ENCODE peak calls at places on chromosomes 4 and X, in five cellular contexts. Z is H7; P is right atrium auricular region; U is foreskin fibroblast; T is CD8-positive, alpha-beta T cell. N is an unnamed sample.

GRCh38 chr4:156977435-156978160 is 6.0 kb upstream of the PDGFC start:
- DNase-seq in Z (no peak), P (no peak), U (peak), T (no peak), N (peak)

GRCh38 chr4:121535351-121535750 is 154.5 kb upstream of the QRFPR start:
- DNase-seq in Z (no peak), P (no peak), U (no peak), T (no peak), N (no peak)

GRCh38 chr4:37305984-37306383 is 61.4 kb downstream of the NWD2 start:
- DNase-seq in Z (no peak), P (no peak), U (no peak), T (no peak), N (no peak)

GRCh38 chr4:82866706-82867385 is 24.1 kb downstream of the SEC31A start:
- DNase-seq in Z (no peak), P (no peak), U (no peak), T (no peak), N (no peak)

GRCh38 chr4:73593631-73594241 is 26.5 kb downstream of the RASSF6 start:
- DNase-seq in Z (no peak), P (no peak), U (peak), T (no peak), N (no peak)

GRCh38 chr4:81632581-81633247 is 161.0 kb upstream of the RASGEF1B start:
- DNase-seq in Z (no peak), P (no peak), U (no peak), T (no peak), N (no peak)

GRCh38 chr4:155353923-155354540 is 22.7 kb downstream of the MAP9 start:
- DNase-seq in Z (no peak), P (no peak), U (peak), T (no peak), N (peak)

GRCh38 chrX:86133761-86134160 is 14.5 kb upstream of the DACH2 start:
- DNase-seq in Z (peak), P (no peak), U (no peak), T (no peak), N (no peak)

GRCh38 chr4:149280886-149281285 is 534.8 kb downstream of the IQCM start:
- DNase-seq in Z (no peak), P (no peak), U (no peak), T (no peak), N (no peak)

GRCh38 chrX:39158801-39159657 is 357.8 kb downstream of the MID1IP1 start:
- DNase-seq in Z (no peak), P (peak), U (no peak), T (no peak), N (no peak)

GRCh38 chrX:124346064-124346876 is at the start of gene SH2D1A:
- DNase-seq in Z (no peak), P (no peak), U (no peak), T (peak), N (no peak)

GRCh38 chr4:79232555-79232954 is 93.3 kb downstream of the NAA11 start:
- DNase-seq in Z (no peak), P (no peak), U (no peak), T (no peak), N (peak)

GRCh38 chr4:47784222-47784621 is 53.6 kb downstream of the CORIN start:
- DNase-seq in Z (no peak), P (no peak), U (peak), T (no peak), N (no peak)

GRCh38 chr4:145417348-145418130 is 64.1 kb upstream of the SMAD1 start:
- DNase-seq in Z (no peak), P (no peak), U (no peak), T (no peak), N (no peak)

GRCh38 chr4:175927121-175927520 is 115.1 kb upstream of the GPM6A start:
- DNase-seq in Z (no peak), P (no peak), U (no peak), T (no peak), N (no peak)

GRCh38 chr4:36249605-36250004 is 5.3 kb upstream of the ARAP2 start:
- DNase-seq in Z (no peak), P (no peak), U (no peak), T (no peak), N (no peak)

GRCh38 chrX:8731579-8732395 is at the start of gene ANOS1:
- DNase-seq in Z (peak), P (no peak), U (no peak), T (no peak), N (no peak)

GRCh38 chr4:1195109-1195671 is 22.8 kb upstream of the SPON2 start:
- DNase-seq in Z (peak), P (peak), U (no peak), T (no peak), N (no peak)

GRCh38 chrX:34880656-34881055 is 61.9 kb upstream of the FAM47B start:
- DNase-seq in Z (no peak), P (no peak), U (peak), T (no peak), N (no peak)

GRCh38 chrX:120087289-120088017 is 10.0 kb upstream of the RHOXF2B start:
- DNase-seq in Z (no peak), P (no peak), U (no peak), T (no peak), N (no peak)

GRCh38 chrX:132636080-132636479 is 147.2 kb upstream of the MBNL3 start:
- DNase-seq in Z (no peak), P (no peak), U (no peak), T (no peak), N (no peak)

GRCh38 chr4:116501954-116502353 is 583.4 kb downstream of the TRAM1L1 start:
- DNase-seq in Z (no peak), P (no peak), U (no peak), T (no peak), N (no peak)

GRCh38 chr4:8046925-8047541 is 107.4 kb upstream of the AFAP1 start:
- DNase-seq in Z (no peak), P (no peak), U (no peak), T (peak), N (no peak)

GRCh38 chr4:129578336-129578735 is 482.4 kb downstream of the C4orf33 start:
- DNase-seq in Z (no peak), P (no peak), U (no peak), T (no peak), N (no peak)

GRCh38 chr4:25767877-25768475 is 94.8 kb downstream of the SEL1L3 start:
- DNase-seq in Z (peak), P (peak), U (peak), T (no peak), N (peak)

GRCh38 chrX:135985123-135985973 is at the start of gene SLC9A6:
- DNase-seq in Z (peak), P (no peak), U (peak), T (peak), N (no peak)

GRCh38 chrX:71177327-71177726 is 32.7 kb downstream of the NLGN3 start:
- DNase-seq in Z (no peak), P (no peak), U (no peak), T (no peak), N (no peak)

DNA sequence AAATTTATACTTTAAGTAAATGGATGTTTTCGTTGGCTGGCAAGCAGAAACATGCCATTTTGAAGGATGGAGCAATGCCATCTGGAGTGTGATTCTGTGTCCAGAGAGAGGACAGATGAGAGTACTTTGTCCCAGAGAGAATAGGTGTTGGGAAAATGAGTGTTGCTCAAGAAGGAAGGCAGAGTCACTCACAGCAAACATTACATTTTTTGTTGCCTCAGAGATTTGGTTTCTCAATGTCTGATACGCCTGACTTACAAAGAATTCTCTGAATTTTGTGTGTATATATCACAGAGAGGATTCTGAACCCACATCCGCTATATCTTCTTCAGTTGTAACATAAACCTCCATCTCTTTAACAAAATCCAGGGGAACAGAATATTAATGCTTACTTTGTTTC is 102.8 kb upstream of the PCDH18 start:
- DNase-seq in Z (no peak), P (no peak), U (peak), T (no peak), N (peak)
- H3K4me3 ChIP-seq in Z (no peak), P (no peak), U (no peak), T (no peak), N (no peak)

DNA sequence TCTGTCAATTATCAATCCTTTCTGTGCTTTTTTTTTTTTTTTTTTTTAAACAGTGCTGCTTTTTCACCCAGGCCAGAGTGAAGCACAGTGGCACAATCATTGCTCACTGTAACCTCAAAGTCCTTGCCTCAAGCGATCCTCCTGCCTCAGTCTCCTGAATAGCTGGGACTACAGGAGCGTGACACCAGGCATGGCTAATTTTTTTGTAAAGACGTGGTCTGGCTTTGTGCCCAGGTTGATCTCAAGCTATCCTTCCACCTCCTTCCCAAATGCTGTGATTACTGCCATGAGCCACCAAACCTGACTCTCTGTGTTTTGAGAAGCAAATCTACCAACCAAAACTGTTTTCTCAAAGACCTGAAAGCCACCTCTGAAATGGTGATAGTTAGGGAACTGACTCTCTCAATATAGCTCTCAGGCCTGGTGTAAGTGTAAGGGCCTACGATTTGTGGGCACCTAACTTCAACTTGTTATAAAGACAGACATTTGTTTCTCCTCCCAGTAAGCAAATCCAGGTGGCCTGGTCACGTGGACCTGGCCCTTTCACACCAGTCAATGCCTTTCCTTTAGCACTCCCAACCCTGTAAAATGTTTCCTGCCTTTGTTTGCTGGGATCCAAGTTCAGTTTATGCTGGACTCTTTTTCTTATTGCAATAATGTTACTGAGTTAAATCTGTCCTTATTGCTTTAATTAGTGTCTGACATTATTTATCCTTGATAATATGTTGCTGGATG is 2015.9 kb downstream of the PCDH7 start:
- DNase-seq in Z (no peak), P (no peak), U (no peak), T (no peak), N (no peak)
- H3K4me3 ChIP-seq in Z (no peak), P (no peak), U (no peak), T (no peak), N (no peak)

DNA sequence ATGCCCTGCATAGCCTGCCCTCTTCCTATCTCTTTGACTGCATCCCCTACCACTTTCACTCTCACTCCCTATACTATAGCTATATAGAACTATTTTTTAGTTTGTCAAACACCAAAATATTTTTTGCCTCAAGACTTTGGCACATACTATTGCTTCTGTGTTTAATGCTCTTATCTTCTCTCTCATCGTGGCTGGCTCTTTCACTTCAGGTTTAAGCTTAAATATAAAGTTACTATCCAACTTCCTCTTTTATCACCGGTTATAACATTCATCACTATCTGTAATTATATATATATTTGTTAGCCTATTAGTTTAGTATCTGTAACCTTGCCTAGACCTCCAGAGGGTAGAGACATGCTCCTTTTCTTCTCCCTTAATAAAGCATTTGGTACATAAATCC is 11.5 kb upstream of the HMGB2 start:
- DNase-seq in Z (no peak), P (no peak), U (no peak), T (no peak), N (no peak)
- H3K4me3 ChIP-seq in Z (no peak), P (no peak), U (no peak), T (no peak), N (no peak)

DNA sequence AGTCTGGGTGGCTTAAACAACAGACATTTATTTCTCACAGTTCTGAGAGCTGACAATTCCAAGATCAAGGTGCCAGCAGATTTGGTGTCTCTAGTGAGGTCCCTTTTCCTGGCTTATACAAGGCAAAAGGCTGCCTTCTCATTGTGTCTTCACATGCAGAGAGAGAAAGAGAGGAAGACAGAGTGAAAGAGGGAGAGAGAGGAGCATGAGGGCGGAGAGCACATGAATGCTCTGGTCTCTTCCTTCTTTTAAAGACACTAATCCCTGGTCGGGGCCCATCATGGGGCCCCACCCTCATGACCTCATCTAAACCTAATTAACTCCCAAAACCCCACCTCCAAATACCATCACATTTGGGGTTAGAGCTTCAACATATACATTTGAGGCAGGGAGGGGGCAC is 62.9 kb downstream of the MMRN1 start:
- DNase-seq in Z (peak), P (no peak), U (no peak), T (no peak), N (no peak)
- H3K4me3 ChIP-seq in Z (no peak), P (no peak), U (no peak), T (no peak), N (no peak)

GRCh38 chr4:55125087-55125721 is at the start of gene KDR:
- DNase-seq in Z (peak), P (no peak), U (peak), T (no peak), N (no peak)
- H3K4me3 ChIP-seq in Z (peak), P (peak), U (peak), T (no peak), N (peak)

DNA sequence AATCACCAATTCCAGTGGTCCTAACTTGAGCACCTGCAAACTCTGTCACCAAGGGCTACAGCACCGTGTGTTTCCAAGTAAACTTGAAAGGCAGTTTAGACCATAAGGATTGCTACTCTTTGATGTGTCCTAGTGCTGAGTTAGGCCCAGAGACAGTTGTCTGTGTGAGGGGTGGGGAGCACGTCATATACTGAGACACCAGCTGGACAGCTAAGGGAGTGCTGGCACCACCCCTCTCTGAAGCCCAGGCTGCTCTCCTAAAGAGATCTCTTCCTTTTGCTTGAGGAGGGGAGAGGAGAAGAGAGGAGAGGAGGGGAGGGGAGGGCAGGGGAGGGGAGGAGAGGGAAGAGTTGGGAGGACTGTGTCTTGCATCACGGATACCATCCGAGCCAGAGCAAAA is 218.7 kb upstream of the TACR3 start:
- DNase-seq in Z (no peak), P (no peak), U (no peak), T (no peak), N (no peak)
- H3K4me3 ChIP-seq in Z (no peak), P (no peak), U (no peak), T (no peak), N (no peak)

GRCh38 chr4:152045397-152045780 is 284.6 kb upstream of the GATB start:
- DNase-seq in Z (no peak), P (no peak), U (no peak), T (no peak), N (no peak)

GRCh38 chr4:152047451-152047850 is 286.6 kb upstream of the GATB start:
- DNase-seq in Z (no peak), P (no peak), U (no peak), T (no peak), N (no peak)

GRCh38 chr4:152044341-152044740 is 283.5 kb upstream of the GATB start:
- DNase-seq in Z (no peak), P (no peak), U (no peak), T (no peak), N (no peak)

GRCh38 chr4:152050098-152050497 is 289.3 kb upstream of the GATB start:
- DNase-seq in Z (no peak), P (no peak), U (no peak), T (no peak), N (no peak)

GRCh38 chr4:152045781-152046571 is 285.2 kb upstream of the GATB start:
- DNase-seq in Z (peak), P (no peak), U (no peak), T (no peak), N (no peak)
- H3K4me3 ChIP-seq in Z (peak), P (no peak), U (no peak), T (no peak), N (no peak)

GRCh38 chr4:5708829-5709680 is 696 bp upstream of the EVC2 start:
- DNase-seq in Z (peak), P (no peak), U (no peak), T (no peak), N (peak)
- H3K4me3 ChIP-seq in Z (peak), P (peak), U (peak), T (no peak), N (peak)

GRCh38 chrX:12979011-12979629 is 4.2 kb downstream of the TMSB4X start:
- DNase-seq in Z (peak), P (no peak), U (no peak), T (no peak), N (no peak)
- H3K4me3 ChIP-seq in Z (no peak), P (no peak), U (no peak), T (peak), N (no peak)

DNA sequence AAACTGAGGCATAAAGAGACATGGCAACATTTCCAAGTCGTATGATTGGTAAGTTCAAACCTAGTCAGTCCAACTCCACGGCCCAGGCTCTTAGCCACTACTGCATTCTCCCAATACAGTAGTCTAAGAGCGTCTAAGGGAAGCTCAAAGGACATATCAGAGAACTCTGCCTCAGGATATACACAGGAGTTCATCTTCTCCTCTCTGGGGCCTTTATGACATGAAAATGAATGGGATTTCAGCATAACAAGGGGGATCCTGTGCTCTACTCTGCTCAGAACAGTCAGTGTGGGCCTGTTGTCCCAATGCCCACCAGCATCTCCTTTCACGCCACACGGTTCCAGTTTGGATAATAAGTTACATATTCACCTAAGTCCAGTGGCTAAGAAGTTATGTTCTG is 4.2 kb downstream of the GASK1B start:
- DNase-seq in Z (no peak), P (no peak), U (no peak), T (no peak), N (no peak)
- H3K4me3 ChIP-seq in Z (no peak), P (peak), U (peak), T (no peak), N (peak)

N was measured in skeletal muscle cell.